ENCODE peak calls at places on chromosomes 11 and 22, in four cellular contexts. R is astrocyte of the spinal cord, P is thoracic aorta, B is OCI-LY7. K is an unnamed sample.

GRCh38 chr11:46427364-46427763 is 35.8 kb upstream of the CHRM4 start:
- DNase-seq in P (no peak), R (no peak), B (no peak), K (peak; percentile 41)

GRCh38 chr22:47145883-47146282 is 383.4 kb downstream of the TBC1D22A start:
- DNase-seq in B (no peak), R (no peak), P (no peak), K (no peak)

GRCh38 chr11:75031224-75031753 is 42.6 kb downstream of the NEU3 start:
- DNase-seq in P (no peak), B (no peak), R (peak; percentile 73), K (no peak)

GRCh38 chr11:75301602-75302345 is 49.7 kb downstream of the ARRB1 start:
- DNase-seq in R (no peak), P (no peak), B (no peak), K (no peak)

GRCh38 chr22:39317084-39317755 is 2.2 kb downstream of the RPL3 start:
- DNase-seq in B (peak; percentile 83), R (no peak), P (no peak), K (peak; percentile 53)

GRCh38 chr11:76141901-76142300 is 64.4 kb downstream of the WNT11 start:
- DNase-seq in B (no peak), P (no peak), R (no peak), K (no peak)

GRCh38 chr11:47858169-47858543 is 10.0 kb upstream of the NUP160 start:
- DNase-seq in R (peak; percentile 42), B (no peak), P (no peak), K (no peak)

GRCh38 chr11:65613091-65613928 is 711 bp downstream of the MAP3K11 start:
- DNase-seq in B (peak; percentile 19), R (no peak), P (no peak), K (no peak)

GRCh38 chr11:108697872-108698473 is 33.1 kb downstream of the DDX10 start:
- DNase-seq in R (peak; percentile 83), B (peak; percentile 72), P (no peak), K (peak; percentile 84)

GRCh38 chr11:47130541-47130940 is 46.1 kb downstream of the ARFGAP2 start:
- DNase-seq in P (no peak), B (no peak), R (no peak), K (no peak)

GRCh38 chr11:113833151-113833550 is 42.2 kb downstream of the USP28 start:
- DNase-seq in P (no peak), B (no peak), R (no peak), K (no peak)

GRCh38 chr22:48643066-48643731 is 1184.5 kb downstream of the BRD1 start:
- DNase-seq in R (no peak), B (no peak), P (no peak), K (no peak)

GRCh38 chr11:95593101-95593500 is 196.5 kb downstream of the FAM76B start:
- DNase-seq in B (no peak), R (peak; percentile 46), P (no peak), K (no peak)

GRCh38 chr11:120747801-120748484 is 236.4 kb downstream of the GRIK4 start:
- DNase-seq in R (no peak), P (no peak), B (no peak), K (no peak)

GRCh38 chr22:24230911-24231656 is 13.8 kb downstream of the GGT5 start:
- DNase-seq in B (peak; percentile 61), R (no peak), P (no peak), K (peak; percentile 46)

GRCh38 chr11:111531687-111532364 is 8.7 kb upstream of the LAYN start:
- DNase-seq in B (no peak), R (peak; percentile 89), P (no peak), K (peak; percentile 82)

GRCh38 chr11:113505541-113506375 is 30.6 kb upstream of the DRD2 start:
- DNase-seq in R (peak; percentile 68), B (no peak), P (no peak), K (peak; percentile 15)

GRCh38 chr11:60840711-60841430 is 1.0 kb upstream of the CCDC86 start:
- DNase-seq in R (peak; percentile 99), P (no peak), B (no peak), K (no peak)

GRCh38 chr11:35146074-35146521 is 7.1 kb downstream of the CD44 start:
- DNase-seq in R (no peak), B (no peak), P (no peak), K (no peak)

GRCh38 chr11:78050964-78051831 is 12.5 kb upstream of the THRSP start:
- DNase-seq in B (no peak), P (no peak), R (peak; percentile 73), K (peak; percentile 45)

GRCh38 chr11:75201771-75202170 is 38.8 kb upstream of the TPBGL start:
- DNase-seq in R (no peak), P (no peak), B (no peak), K (no peak)

GRCh38 chr22:46079861-46080821 is 70.2 kb upstream of the PPARA start:
- DNase-seq in R (peak; percentile 86), B (no peak), P (peak; percentile 76), K (no peak)

GRCh38 chr11:117872420-117872961 is 4.0 kb downstream of the FXYD6 start:
- DNase-seq in P (no peak), R (no peak), B (no peak), K (no peak)

GRCh38 chr11:61065955-61066638 is 36.2 kb upstream of the CD5 start:
- DNase-seq in P (no peak), R (no peak), B (no peak), K (no peak)

GRCh38 chr22:42313804-42314581 is 43.5 kb upstream of the TCF20 start:
- DNase-seq in B (peak; percentile 61), R (peak; percentile 17), P (no peak), K (peak; percentile 76)

GRCh38 chr11:41579546-41579945 is 120.1 kb upstream of the LRRC4C start:
- DNase-seq in B (no peak), P (no peak), R (no peak), K (no peak)

GRCh38 chr11:58912124-58912523 is 27.2 kb upstream of the GLYATL1 start:
- DNase-seq in P (no peak), R (no peak), B (no peak), K (no peak)

GRCh38 chr11:85666687-85667086 is 1.8 kb upstream of the CREBZF start:
- DNase-seq in P (no peak), B (no peak), R (no peak), K (no peak)

GRCh38 chr11:106695506-106695905 is 322.8 kb downstream of the GUCY1A2 start:
- DNase-seq in R (peak; percentile 67), P (no peak), B (no peak), K (no peak)

GRCh38 chr11:38593649-38594048 is 1995.6 kb upstream of the RAG2 start:
- DNase-seq in P (no peak), R (peak; percentile 18), B (no peak), K (no peak)

DNA sequence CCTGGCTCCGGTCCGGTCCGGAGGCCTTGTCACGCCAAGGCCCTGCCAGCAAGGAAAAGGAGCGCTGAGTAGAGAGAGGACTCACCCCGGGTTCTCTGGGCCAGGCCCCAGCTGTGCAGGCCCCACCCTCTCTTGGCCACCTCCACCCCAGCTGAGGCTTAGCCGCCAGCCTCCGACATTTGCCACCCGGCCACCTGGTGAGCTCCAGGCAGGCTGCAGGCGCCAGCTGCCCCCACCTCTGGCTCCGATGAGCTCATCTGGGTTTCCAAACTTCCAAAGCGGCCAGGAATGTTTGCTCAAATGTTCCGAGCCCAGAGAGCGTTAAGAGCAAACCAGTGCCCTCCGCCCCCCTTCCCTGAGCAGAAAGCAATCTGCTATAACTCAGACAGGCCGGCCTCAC is 9.0 kb upstream of the MN1 start:
- DNase-seq in P (peak; percentile 64), B (no peak), R (no peak), K (no peak)
- TF ChIP-seq CTCF in P (peak; percentile 36), B (no peak), R (no peak), K (no peak)

GRCh38 chr22:27615408-27615807 is 186.1 kb downstream of the MN1 start:
- DNase-seq in B (no peak), P (no peak), R (no peak), K (no peak)
- H3K4me3 ChIP-seq in B (no peak overlapping the region), P (no peak overlapping the region), R (no peak overlapping the region), K (no peak overlapping the region)

DNA sequence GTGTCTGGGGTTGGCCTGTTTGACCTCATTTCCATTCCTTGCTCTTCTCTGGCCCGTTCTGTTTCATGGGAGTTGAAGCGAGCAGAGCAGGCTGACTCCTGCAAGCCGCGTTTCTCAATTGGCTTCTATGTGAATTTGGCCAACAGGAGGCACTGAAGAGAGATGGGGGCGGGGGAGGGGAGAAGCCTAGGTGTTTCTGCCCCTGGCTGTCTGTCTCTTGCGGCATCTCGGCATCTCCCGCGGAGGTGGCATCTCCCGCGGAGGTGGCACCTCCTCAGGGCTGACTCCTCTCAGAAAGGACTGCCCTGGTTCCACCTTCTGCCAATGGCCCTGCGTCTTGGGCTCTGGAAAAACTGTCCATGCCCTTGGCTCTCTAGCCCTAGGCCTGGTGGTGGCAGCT is 125.6 kb upstream of the CSNK2A3 start:
- DNase-seq in P (no peak), B (no peak), R (no peak), K (no peak)
- TF ChIP-seq CTCF in P (no peak), B (no peak), R (peak; percentile 5), K (no peak)

GRCh38 chr11:32426819-32427615 is 8.3 kb downstream of the WT1 start:
- DNase-seq in B (no peak), P (no peak), R (no peak), K (no peak)
- H3K4me3 ChIP-seq in B (no peak overlapping the region), P (no peak overlapping the region), R (no peak overlapping the region), K (no peak overlapping the region)

GRCh38 chr22:19503869-19504268 is 20.3 kb downstream of the CLDN5 start:
- DNase-seq in B (no peak), P (no peak), R (no peak), K (peak; percentile 37)
- TF ChIP-seq CTCF in B (no peak), P (no peak), R (peak; percentile 10), K (no peak)